ENCODE peak calls at places on chromosomes 11 and 22, in nine cellular contexts. B is RWPE2, W is IMR-90, S is GM23338, N is GM12865, G is tibial nerve, D is lower lobe of right lung, J is HFF-Myc, E is mucosa of descending colon. P is an unnamed sample.
A peak's percentile ranks its signal among the peaks of the same experiment; 100 is the strongest.

GRCh38 chr22:37337204-37337943 is 55.1 kb downstream of the CYTH4 start:
- DNase-seq in B (no peak), W (peak; percentile 55), S (no peak), N (no peak), G (no peak), D (no peak), J (no peak), E (no peak), P (no peak)

GRCh38 chr22:28815729-28816128 is 15.4 kb upstream of the XBP1 start:
- DNase-seq in B (no peak), W (no peak), S (no peak), N (no peak), G (no peak), D (no peak), J (no peak), E (no peak), P (no peak)

GRCh38 chr11:19216709-19217374 is 15.1 kb upstream of the CSRP3 start:
- DNase-seq in B (no peak), W (no peak), S (no peak), N (no peak), G (no peak), D (no peak), J (no peak), E (no peak), P (no peak)

GRCh38 chr11:96524475-96524874 is 134.7 kb downstream of the JRKL start:
- DNase-seq in B (no peak), W (peak; percentile 0), S (no peak), N (no peak), G (no peak), D (no peak), J (no peak), E (no peak), P (no peak)

GRCh38 chr11:119222308-119222707 is 16.2 kb downstream of the CBL start:
- DNase-seq in B (no peak), W (peak; percentile 81), S (no peak), N (no peak), G (no peak), D (no peak), J (peak; percentile 40), E (no peak), P (no peak)

GRCh38 chr22:37824674-37825641 is 1.8 kb downstream of the GALR3 start:
- DNase-seq in B (no peak), W (no peak), S (peak; percentile 82), N (peak; percentile 60), G (no peak), D (no peak), J (no peak), E (no peak), P (no peak)

GRCh38 chr11:117604349-117604995 is 192.5 kb downstream of the DSCAML1 start:
- DNase-seq in B (no peak), W (peak; percentile 32), S (no peak), N (no peak), G (no peak), D (no peak), J (no peak), E (no peak), P (no peak)

GRCh38 chr22:50012201-50013181 is at the start of gene IL17REL:
- DNase-seq in B (peak; percentile 64), W (peak; percentile 10), S (no peak), N (no peak), G (no peak), D (no peak), J (no peak), E (peak; percentile 54), P (no peak)

GRCh38 chr22:44584256-44584902 is 86.3 kb upstream of the RTL6 start:
- DNase-seq in B (peak; percentile 34), W (no peak), S (no peak), N (no peak), G (no peak), D (peak; percentile 23), J (no peak), E (no peak), P (no peak)

GRCh38 chr11:65927904-65928397 is 8.7 kb downstream of the DRAP1 start:
- DNase-seq in B (no peak), W (no peak), S (no peak), N (peak; percentile 94), G (no peak), D (peak; percentile 65), J (no peak), E (peak; percentile 72), P (peak; percentile 79)

GRCh38 chr11:122668562-122669090 is 13.1 kb downstream of the UBASH3B start:
- DNase-seq in B (no peak), W (peak; percentile 98), S (no peak), N (peak; percentile 19), G (no peak), D (no peak), J (peak; percentile 38), E (no peak), P (no peak)

GRCh38 chr11:112318193-112318592 is 57.5 kb upstream of the PLET1 start:
- DNase-seq in B (no peak), W (peak; percentile 96), S (no peak), N (no peak), G (no peak), D (no peak), J (peak; percentile 61), E (no peak), P (no peak)

GRCh38 chr11:2892215-2893020 is 6.8 kb upstream of the CDKN1C start:
- DNase-seq in B (no peak), W (peak; percentile 50), S (peak; percentile 88), N (peak; percentile 45), G (peak; percentile 20), D (peak; percentile 67), J (no peak), E (peak; percentile 67), P (no peak)

GRCh38 chr11:78414321-78415051 is 3.1 kb downstream of the GAB2 start:
- DNase-seq in B (no peak), W (peak; percentile 43), S (peak; percentile 51), N (no peak), G (no peak), D (no peak), J (no peak), E (no peak), P (no peak)

DNA sequence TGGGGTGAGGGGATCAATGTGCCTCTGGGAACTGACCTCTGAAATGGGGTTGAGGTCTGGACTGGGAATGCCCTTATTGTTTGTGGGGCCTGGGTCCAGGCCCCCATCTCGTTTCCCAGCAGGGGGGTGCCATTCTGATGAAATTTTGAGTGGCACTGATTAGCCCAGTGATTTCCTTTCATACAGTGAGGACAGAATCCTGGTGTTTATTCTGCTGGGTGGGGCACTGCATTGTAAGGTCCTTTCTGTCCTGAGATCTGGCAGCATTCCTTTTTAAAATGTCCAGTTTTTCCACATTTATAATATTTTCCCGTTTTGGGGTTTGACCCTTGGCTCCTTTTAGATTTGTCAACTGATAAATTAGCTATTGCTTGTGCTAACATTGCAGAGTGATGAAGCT is 27.1 kb downstream of the OR10A6 start:
- DNase-seq in B (no peak), W (no peak), S (no peak), N (no peak), G (no peak), D (no peak), J (no peak), E (peak; percentile 32), P (no peak)
- H3K4me3 ChIP-seq in B (no peak overlapping the region), W (no peak overlapping the region), S (peak overlapping the region; percentile 45), N (no peak overlapping the region), G (no peak overlapping the region), D (peak overlapping the region; percentile 31), J (no peak overlapping the region), E (no peak overlapping the region), P (no peak overlapping the region)

DNA sequence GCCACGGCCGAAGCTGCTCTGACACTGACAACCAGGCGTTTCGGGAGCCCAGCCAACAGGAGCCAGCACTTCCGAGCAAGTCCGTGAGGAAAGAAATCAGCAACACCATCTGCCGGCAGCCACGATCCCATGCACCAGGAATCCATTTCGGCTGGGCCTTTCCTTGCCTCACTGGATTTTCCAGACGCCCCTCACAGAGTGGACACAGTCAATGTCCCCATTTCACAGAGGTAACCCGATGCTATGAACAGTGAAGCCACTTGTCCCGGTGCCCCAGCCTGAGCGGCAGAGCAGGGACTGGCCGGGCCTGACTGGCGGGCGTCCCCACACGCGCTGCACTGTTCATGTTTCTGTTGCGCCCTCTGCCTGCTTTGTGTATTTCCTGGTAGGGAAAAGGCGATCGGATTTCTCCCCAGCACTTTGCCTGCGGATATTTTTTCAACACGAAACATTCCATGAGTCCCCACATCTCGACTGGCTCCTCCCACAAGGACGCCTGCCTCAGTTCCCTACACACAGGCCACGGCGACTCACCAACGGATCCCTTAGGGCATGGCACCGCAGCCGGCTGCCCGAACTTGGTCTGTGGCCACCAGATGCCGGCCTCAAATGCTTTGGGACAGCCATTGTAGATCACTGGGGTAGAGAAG is 55.3 kb downstream of the TRMU start:
- DNase-seq in B (no peak), W (peak; percentile 65), S (no peak), N (no peak), G (peak; percentile 39), D (no peak), J (no peak), E (peak; percentile 42), P (no peak)
- TF ChIP-seq CTCF in B (peak; percentile 36), W (peak; percentile 59), S (no peak), N (no peak), G (no peak), D (no peak), J (peak; percentile 31), E (no peak), P (no peak)

GRCh38 chr11:103111400-103111799 is 2.2 kb downstream of the DYNC2H1 start:
- DNase-seq in B (no peak), W (no peak), S (no peak), N (no peak), G (no peak), D (no peak), J (no peak), E (no peak), P (no peak)
- H3K4me3 ChIP-seq in B (no peak overlapping the region), W (no peak overlapping the region), S (no peak overlapping the region), N (no peak overlapping the region), G (no peak overlapping the region), D (no peak overlapping the region), J (peak overlapping the region; percentile 85), E (no peak overlapping the region), P (no peak overlapping the region)

GRCh38 chr22:20621162-20621561 is 113.8 kb downstream of the MED15 start:
- DNase-seq in B (no peak), W (no peak), S (no peak), N (no peak), G (no peak), D (no peak), J (no peak), E (no peak), P (no peak)

GRCh38 chr22:20615533-20616450 is 108.4 kb downstream of the MED15 start:
- DNase-seq in B (peak; percentile 7), W (no peak), S (peak; percentile 15), N (no peak), G (no peak), D (no peak), J (no peak), E (no peak), P (no peak)

GRCh38 chr22:20616451-20617043 is 109.1 kb downstream of the MED15 start:
- DNase-seq in B (no peak), W (no peak), S (no peak), N (no peak), G (no peak), D (no peak), J (no peak), E (no peak), P (no peak)

GRCh38 chr22:20619042-20619892 is 111.9 kb downstream of the MED15 start:
- DNase-seq in B (no peak), W (no peak), S (no peak), N (no peak), G (no peak), D (no peak), J (no peak), E (no peak), P (no peak)

DNA sequence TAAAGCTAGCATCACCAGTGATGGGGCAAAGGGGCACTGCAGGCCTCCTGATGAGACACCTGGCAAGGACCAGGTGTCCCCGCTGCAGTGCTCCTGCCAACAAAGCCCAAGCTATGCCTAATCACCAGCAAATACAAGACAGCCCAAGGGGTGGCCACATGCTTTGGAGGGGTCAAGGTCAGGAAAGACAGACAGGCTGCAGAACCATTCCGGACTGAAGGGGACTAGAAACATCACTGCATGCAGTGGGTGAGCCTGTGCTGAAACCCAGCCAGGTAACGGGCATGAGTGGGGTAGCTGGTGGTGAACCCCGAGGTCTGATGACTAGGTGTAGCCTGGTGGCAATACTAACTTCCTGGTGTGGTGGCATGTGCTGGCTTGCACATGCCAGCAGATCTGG is 111.1 kb downstream of the MED15 start:
- DNase-seq in B (no peak), W (no peak), S (no peak), N (no peak), G (no peak), D (no peak), J (no peak), E (no peak), P (no peak)
- TF ChIP-seq CTCF in B (no peak), W (no peak), S (no peak), N (no peak), G (no peak), D (no peak), J (no peak), E (no peak), P (no peak)

P was measured in GM12864.